ENCODE peak calls at places on chromosomes 6 and 20, in six cellular contexts. One of them, this sample, is unnamed.

GRCh38 chr6:3986241-3986640 is 92.7 kb downstream of the FAM217A start:
- DNase-seq in HEK293T: no peak
- DNase-seq in GDM1: no peak
- DNase-seq in cardiac fibroblast: no peak
- DNase-seq in astrocyte of the hippocampus: no peak
- DNase-seq in AG08396: no peak
- DNase-seq in this sample: no peak

GRCh38 chr20:50248104-50248631 is 57.5 kb downstream of the CEBPB start:
- DNase-seq in HEK293T: no peak
- DNase-seq in GDM1: no peak
- DNase-seq in cardiac fibroblast: peak
- DNase-seq in astrocyte of the hippocampus: peak
- DNase-seq in AG08396: no peak
- DNase-seq in this sample: no peak

GRCh38 chr6:21559238-21559637 is 34.3 kb upstream of the SOX4 start:
- DNase-seq in HEK293T: no peak
- DNase-seq in GDM1: no peak
- DNase-seq in cardiac fibroblast: no peak
- DNase-seq in astrocyte of the hippocampus: no peak
- DNase-seq in AG08396: no peak
- DNase-seq in this sample: no peak

GRCh38 chr6:73888050-73888449 is 192.0 kb downstream of the CD109 start:
- DNase-seq in HEK293T: no peak
- DNase-seq in GDM1: no peak
- DNase-seq in cardiac fibroblast: no peak
- DNase-seq in astrocyte of the hippocampus: no peak
- DNase-seq in AG08396: no peak
- DNase-seq in this sample: no peak

GRCh38 chr6:44452725-44453124 is 65.2 kb downstream of the CDC5L start:
- DNase-seq in HEK293T: no peak
- DNase-seq in GDM1: no peak
- DNase-seq in cardiac fibroblast: peak
- DNase-seq in astrocyte of the hippocampus: no peak
- DNase-seq in AG08396: peak
- DNase-seq in this sample: no peak

GRCh38 chr20:34300809-34301586 is 2.2 kb downstream of the AHCY start:
- DNase-seq in HEK293T: no peak
- DNase-seq in GDM1: no peak
- DNase-seq in cardiac fibroblast: no peak
- DNase-seq in astrocyte of the hippocampus: peak
- DNase-seq in AG08396: no peak
- DNase-seq in this sample: no peak

GRCh38 chr6:52720301-52720700 is 43.0 kb downstream of the GSTA2 start:
- DNase-seq in HEK293T: no peak
- DNase-seq in GDM1: no peak
- DNase-seq in cardiac fibroblast: no peak
- DNase-seq in astrocyte of the hippocampus: no peak
- DNase-seq in AG08396: no peak
- DNase-seq in this sample: no peak

GRCh38 chr6:1765160-1765900 is 155.6 kb downstream of the FOXC1 start:
- DNase-seq in HEK293T: no peak
- DNase-seq in GDM1: no peak
- DNase-seq in cardiac fibroblast: no peak
- DNase-seq in astrocyte of the hippocampus: no peak
- DNase-seq in AG08396: no peak
- DNase-seq in this sample: no peak

GRCh38 chr6:159217595-159218275 is 48.5 kb downstream of the FNDC1 start:
- DNase-seq in HEK293T: peak
- DNase-seq in GDM1: no peak
- DNase-seq in cardiac fibroblast: peak
- DNase-seq in astrocyte of the hippocampus: peak
- DNase-seq in AG08396: peak
- DNase-seq in this sample: no peak

GRCh38 chr6:79421707-79422484 is 115.3 kb downstream of the LCA5 start:
- DNase-seq in HEK293T: no peak
- DNase-seq in GDM1: no peak
- DNase-seq in cardiac fibroblast: peak
- DNase-seq in astrocyte of the hippocampus: peak
- DNase-seq in AG08396: peak
- DNase-seq in this sample: no peak

GRCh38 chr6:5663739-5664138 is 343.0 kb downstream of the NRN1 start:
- DNase-seq in HEK293T: no peak
- DNase-seq in GDM1: no peak
- DNase-seq in cardiac fibroblast: no peak
- DNase-seq in astrocyte of the hippocampus: no peak
- DNase-seq in AG08396: no peak
- DNase-seq in this sample: no peak

GRCh38 chr20:44979090-44979621 is 12.8 kb downstream of the STK4 start:
- DNase-seq in HEK293T: no peak
- DNase-seq in GDM1: peak
- DNase-seq in cardiac fibroblast: peak
- DNase-seq in astrocyte of the hippocampus: peak
- DNase-seq in AG08396: peak
- DNase-seq in this sample: peak

This sample was measured in GF-D8.